ENCODE peak calls at places on chromosomes 7 and 10, in six cellular contexts. B is ascending aorta; W is cardiac fibroblast; M is thoracic aorta; P is EL; U is activated CD4-positive, alpha-beta T cell treated with anti-CD3 and anti-CD28 coated beads for 4 hours. I is an unnamed sample.

GRCh38 chr7:50704844-50705243 is 77.9 kb downstream of the GRB10 start:
- DNase-seq in B (no peak), W (no peak), M (no peak), P (no peak), U (no peak), I (no peak)

GRCh38 chr10:12659706-12660105 is 310.4 kb downstream of the CAMK1D start:
- DNase-seq in B (no peak), W (no peak), M (no peak), P (no peak), U (no peak), I (no peak)

GRCh38 chr7:71784180-71784579 is 628.0 kb downstream of the CALN1 start:
- DNase-seq in B (no peak), W (no peak), M (no peak), P (no peak), U (no peak), I (no peak)

GRCh38 chr7:28861825-28862224 is 96.3 kb downstream of the TRIL start:
- DNase-seq in B (no peak), W (no peak), M (no peak), P (no peak), U (no peak), I (no peak)

GRCh38 chr10:32318476-32318896 is 28.5 kb downstream of the EPC1 start:
- DNase-seq in B (no peak), W (peak), M (no peak), P (peak), U (no peak), I (no peak)

GRCh38 chr7:50653997-50654425 is 88.8 kb upstream of the DDC start:
- DNase-seq in B (peak), W (peak), M (peak), P (no peak), U (no peak), I (no peak)

GRCh38 chr10:49397036-49397999 is 1.4 kb upstream of the DRGX start:
- DNase-seq in B (no peak), W (peak), M (no peak), P (no peak), U (no peak), I (no peak)

GRCh38 chr7:31687024-31687423 is at the start of gene PPP1R17:
- DNase-seq in B (no peak), W (no peak), M (no peak), P (no peak), U (no peak), I (no peak)

GRCh38 chr7:155860840-155861479 is 48.7 kb upstream of the SHH start:
- DNase-seq in B (peak), W (peak), M (no peak), P (peak), U (no peak), I (peak)

GRCh38 chr10:95240811-95241210 is 46.8 kb downstream of the ACSM6 start:
- DNase-seq in B (no peak), W (no peak), M (no peak), P (no peak), U (no peak), I (no peak)

GRCh38 chr7:80312139-80312661 is 177.6 kb downstream of the GNAI1 start:
- DNase-seq in B (no peak), W (peak), M (no peak), P (peak), U (no peak), I (no peak)

GRCh38 chr10:62765726-62766125 is 38.8 kb upstream of the ADO start:
- DNase-seq in B (no peak), W (no peak), M (no peak), P (no peak), U (no peak), I (no peak)

GRCh38 chr7:2195403-2196246 is 37.1 kb downstream of the MAD1L1 start:
- DNase-seq in B (no peak), W (no peak), M (no peak), P (no peak), U (no peak), I (no peak)

GRCh38 chr10:1116051-1116450 is 59.9 kb downstream of the WDR37 start:
- DNase-seq in B (peak), W (no peak), M (no peak), P (no peak), U (no peak), I (no peak)

GRCh38 chr10:12907651-12908050 is 93.9 kb downstream of the CCDC3 start:
- DNase-seq in B (no peak), W (peak), M (no peak), P (peak), U (no peak), I (no peak)

GRCh38 chr10:85222300-85222699 is 893.9 kb downstream of the CCSER2 start:
- DNase-seq in B (no peak), W (no peak), M (no peak), P (no peak), U (no peak), I (no peak)

GRCh38 chr10:94963901-94964300 is 25.4 kb downstream of the CYP2C9 start:
- DNase-seq in B (no peak), W (peak), M (no peak), P (peak), U (no peak), I (no peak)

GRCh38 chr10:84018826-84019225 is 120.5 kb upstream of the GHITM start:
- DNase-seq in B (no peak), W (no peak), M (no peak), P (no peak), U (no peak), I (no peak)

GRCh38 chr10:28810062-28810870 is 132.9 kb downstream of the BAMBI start:
- DNase-seq in B (no peak), W (peak), M (no peak), P (no peak), U (no peak), I (no peak)

I was measured in omental fat pad.